ENCODE peak calls at places on chromosomes 11 and 22, in ten cellular contexts. S, J, R, E, U, I, T, M, C and W are unnamed samples.

GRCh38 chr11:65452806-65453490 is 30.4 kb downstream of the NEAT1 start:
- DNase-seq in M (no peak), T (no peak), E (no peak), R (peak; percentile 60), J (no peak), S (peak; percentile 60), I (peak; percentile 65), U (peak; percentile 68), C (peak; percentile 26), W (no peak)

GRCh38 chr22:29149841-29150555 is 55.7 kb upstream of the EMID1 start:
- DNase-seq in T (peak; percentile 35), J (no peak), C (peak; percentile 31), S (no peak), U (no peak), I (no peak), E (no peak), M (no peak), R (no peak), W (no peak)

GRCh38 chr22:29621761-29622526 is 18.5 kb downstream of the NF2 start:
- DNase-seq in I (peak; percentile 86), R (peak; percentile 93), E (no peak), C (no peak), S (peak; percentile 83), M (no peak), T (no peak), J (no peak), U (peak; percentile 92), W (no peak)

GRCh38 chr11:15113381-15113780 is 1.3 kb upstream of the INSC start:
- DNase-seq in J (no peak), S (no peak), R (no peak), C (no peak), T (no peak), U (no peak), E (no peak), I (no peak), M (no peak), W (no peak)

GRCh38 chr11:60923800-60924109 is 505 bp upstream of the TMEM132A start:
- DNase-seq in I (no peak), S (no peak), T (no peak), J (no peak), E (no peak), U (no peak), R (no peak), M (no peak), C (no peak), W (no peak)

GRCh38 chr11:47083913-47084312 is 92.8 kb downstream of the ARFGAP2 start:
- DNase-seq in U (peak; percentile 74), M (no peak), I (peak; percentile 13), J (no peak), R (no peak), C (no peak), E (no peak), T (no peak), S (no peak), W (no peak)

GRCh38 chr11:76800466-76801200 is 17.5 kb downstream of the TSKU start:
- DNase-seq in S (no peak), C (no peak), U (no peak), J (no peak), M (no peak), E (no peak), T (no peak), R (no peak), I (no peak), W (no peak)

GRCh38 chr22:42016111-42016510 is 17.5 kb downstream of the WBP2NL start:
- DNase-seq in S (no peak), E (no peak), C (no peak), I (no peak), U (no peak), T (no peak), J (no peak), R (no peak), M (no peak), W (no peak)

GRCh38 chr11:120547871-120548681 is 36.5 kb downstream of the GRIK4 start:
- DNase-seq in T (peak; percentile 87), S (peak; percentile 75), R (peak; percentile 92), C (peak; percentile 95), U (peak; percentile 87), M (peak; percentile 62), J (peak; percentile 44), E (no peak), I (peak; percentile 44), W (peak; percentile 58)

GRCh38 chr11:120548682-120549209 is 37.2 kb downstream of the GRIK4 start:
- DNase-seq in T (no peak), J (no peak), C (no peak), S (no peak), M (no peak), R (no peak), U (no peak), I (no peak), E (no peak), W (no peak)

GRCh38 chr11:120545813-120546212 is 34.3 kb downstream of the GRIK4 start:
- DNase-seq in I (no peak), S (no peak), T (no peak), C (no peak), E (no peak), J (no peak), U (no peak), M (no peak), R (no peak), W (no peak)

GRCh38 chr11:120547301-120547700 is 35.8 kb downstream of the GRIK4 start:
- DNase-seq in I (no peak), U (no peak), T (no peak), R (no peak), M (no peak), J (no peak), S (no peak), E (no peak), C (no peak), W (no peak)

DNA sequence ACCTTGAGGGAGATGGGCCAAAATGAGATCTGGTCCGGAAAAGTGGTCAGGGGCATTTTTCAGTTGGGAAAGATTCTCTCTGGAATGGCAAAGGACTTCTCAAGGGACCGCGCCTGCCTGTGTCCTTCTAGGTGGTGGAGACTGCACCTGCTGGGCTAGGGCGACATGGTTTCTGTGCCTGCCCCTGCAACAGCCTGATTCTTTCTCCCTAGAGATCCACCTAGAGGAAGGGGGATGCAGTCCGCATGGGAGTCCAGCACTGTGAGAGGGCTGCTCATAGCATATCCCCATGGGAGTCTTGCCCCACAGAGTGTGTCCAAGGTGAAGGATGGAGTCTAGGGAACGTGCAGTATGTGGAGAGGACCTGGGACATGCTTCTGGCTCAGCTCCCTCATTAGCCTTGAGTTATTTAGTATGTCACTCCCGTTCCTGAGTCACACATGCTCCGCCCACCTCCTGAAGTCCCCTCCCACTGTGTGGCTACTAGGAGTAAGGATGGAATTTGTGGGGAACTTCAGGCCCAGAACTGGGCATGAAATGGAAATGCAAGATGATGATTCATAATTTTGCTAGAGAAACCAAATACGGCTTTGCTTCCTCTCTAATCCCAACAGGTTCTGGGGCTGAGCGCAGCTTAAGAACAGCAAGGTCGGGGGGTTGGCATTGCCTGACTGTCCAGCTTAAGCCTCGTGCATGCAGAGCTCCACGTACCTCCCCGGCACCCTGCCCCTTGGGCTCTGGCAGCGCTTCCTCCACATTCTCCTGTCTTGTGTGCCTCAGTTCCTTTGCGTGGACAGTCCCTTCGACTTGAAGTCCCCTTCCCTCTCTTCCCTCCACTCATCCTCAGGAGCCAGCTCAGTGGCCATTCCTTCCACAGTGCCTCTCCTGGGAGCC is 35.0 kb downstream of the GRIK4 start:
- DNase-seq in I (peak; percentile 17), T (no peak), E (no peak), R (peak; percentile 94), U (peak; percentile 94), J (peak; percentile 57), C (peak; percentile 89), M (no peak), S (peak; percentile 88), W (no peak)
- TF ChIP-seq CTCF in I (no peak), T (no peak), E (no peak), R (no peak), U (no peak), J (no peak), C (no peak), M (no peak), S (no peak), W (no peak)

DNA sequence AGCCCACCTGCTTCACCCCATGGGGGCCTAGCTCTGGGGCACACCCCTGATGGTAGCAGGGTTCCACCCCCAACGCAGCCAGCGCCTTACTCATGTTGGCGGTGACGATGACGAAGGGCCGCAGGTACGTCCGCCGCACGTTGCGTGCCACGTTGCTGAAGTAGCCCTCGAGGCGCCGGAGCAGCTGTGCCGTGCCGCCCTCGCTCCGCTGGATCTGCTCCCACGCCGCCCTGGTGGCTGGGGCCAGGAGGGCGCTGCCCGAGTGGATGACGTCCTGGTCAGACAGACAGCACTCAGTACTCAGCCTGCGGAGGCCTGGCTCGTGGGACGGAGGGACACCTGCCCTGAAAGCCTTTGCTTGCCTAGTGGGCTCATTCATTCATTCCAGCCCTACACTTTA is 50.8 kb downstream of the TRMU start:
- DNase-seq in T (no peak), U (no peak), R (no peak), M (no peak), E (no peak), S (no peak), C (no peak), J (no peak), I (no peak), W (no peak)
- TF ChIP-seq CTCF in T (no peak), U (no peak), R (peak; percentile 30), M (no peak), E (no peak), S (no peak), C (no peak), J (peak; percentile 35), I (no peak), W (no peak)

GRCh38 chr11:129992161-129992944 is 10.3 kb downstream of the PRDM10 start:
- DNase-seq in U (peak; percentile 55), J (peak; percentile 62), C (no peak), M (peak; percentile 22), I (peak; percentile 20), R (no peak), E (peak; percentile 46), T (no peak), S (peak; percentile 65), W (no peak)
- TF ChIP-seq CTCF in U (peak; percentile 39), J (peak; percentile 79), C (no peak), M (peak; percentile 31), I (no peak), R (peak; percentile 27), E (peak; percentile 42), T (peak; percentile 22), S (no peak), W (no peak)

GRCh38 chr22:17753401-17753989 is 20.8 kb downstream of the BID start:
- DNase-seq in M (no peak), E (no peak), U (peak; percentile 35), J (no peak), S (no peak), T (no peak), R (peak; percentile 20), C (peak; percentile 19), I (no peak), W (no peak)

GRCh38 chr22:17751596-17751995 is 22.7 kb downstream of the BID start:
- DNase-seq in R (no peak), U (no peak), E (no peak), C (no peak), M (no peak), I (no peak), T (no peak), S (no peak), J (no peak), W (no peak)

GRCh38 chr22:17748555-17749353 is 25.5 kb downstream of the BID start:
- DNase-seq in M (no peak), R (no peak), T (no peak), E (no peak), J (no peak), U (no peak), I (no peak), C (no peak), S (no peak), W (no peak)

GRCh38 chr22:17749605-17750395 is 24.5 kb downstream of the BID start:
- DNase-seq in T (no peak), J (no peak), C (no peak), U (no peak), S (no peak), E (no peak), I (no peak), M (no peak), R (no peak), W (no peak)

DNA sequence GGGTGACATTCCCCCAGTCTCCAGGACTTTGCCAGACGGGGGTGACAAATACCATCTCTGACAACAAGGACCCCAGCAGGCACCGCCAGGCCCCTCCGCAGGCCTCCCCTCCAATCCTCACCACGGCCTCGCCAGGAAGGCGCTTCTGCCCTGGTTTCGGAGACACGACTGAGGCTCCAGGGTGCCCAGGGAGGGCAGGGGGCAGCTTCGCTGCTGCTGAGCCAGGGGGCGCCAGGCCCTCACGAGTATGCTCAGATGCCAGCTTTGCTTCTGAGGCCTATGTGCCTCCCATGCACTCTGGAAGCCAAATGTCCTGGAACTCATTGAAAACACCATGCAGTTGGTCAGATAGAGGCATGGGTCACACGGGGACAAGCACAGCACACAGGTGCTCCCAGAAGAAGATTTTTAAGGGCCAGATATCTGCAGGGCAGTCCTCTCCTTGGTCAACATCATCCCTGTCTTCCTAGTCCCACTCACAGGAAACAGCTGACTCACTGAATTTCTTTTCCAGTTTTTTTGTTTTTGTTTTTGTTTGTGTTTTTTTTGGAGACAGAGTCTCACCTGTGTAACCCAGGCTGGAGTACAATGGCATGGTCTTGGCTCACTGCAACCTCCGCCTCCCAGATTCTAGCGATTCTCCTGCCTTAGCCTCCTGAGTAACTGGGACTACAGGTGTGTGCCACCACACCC is 19.9 kb downstream of the BID start:
- DNase-seq in I (peak; percentile 28), E (peak; percentile 38), M (no peak), S (no peak), R (no peak), U (no peak), C (peak; percentile 25), J (no peak), T (no peak), W (no peak)
- TF ChIP-seq CTCF in I (no peak), E (peak; percentile 33), M (no peak), S (no peak), R (peak; percentile 57), U (peak; percentile 41), C (no peak), J (peak; percentile 53), T (peak; percentile 36), W (no peak)